ENCODE peak calls at places on chromosomes 13 and 19, in five cellular contexts. One of them, this sample, is unnamed.

GRCh38 chr13:91572944-91573535 is 174.6 kb downstream of the GPC5 start:
- DNase-seq in neuronal stem cell: no peak
- DNase-seq in mesenchymal stem cell: no peak
- DNase-seq in IMR-90: peak; percentile 34
- DNase-seq in H1: no peak
- DNase-seq in this sample: no peak

GRCh38 chr13:96817336-96817941 is 176.8 kb downstream of the OXGR1 start:
- DNase-seq in IMR-90: peak; percentile 10
- DNase-seq in H1: no peak
- DNase-seq in mesenchymal stem cell: peak; percentile 43
- DNase-seq in neuronal stem cell: peak; percentile 23
- DNase-seq in this sample: peak; percentile 55

GRCh38 chr13:85241045-85241444 is 558.2 kb downstream of the SLITRK6 start:
- DNase-seq in mesenchymal stem cell: peak; percentile 31
- DNase-seq in neuronal stem cell: no peak
- DNase-seq in IMR-90: peak; percentile 44
- DNase-seq in H1: no peak
- DNase-seq in this sample: no peak

GRCh38 chr19:47111081-47111589 is 2.4 kb downstream of the ZC3H4 start:
- DNase-seq in H1: no peak
- DNase-seq in mesenchymal stem cell: no peak
- DNase-seq in neuronal stem cell: no peak
- DNase-seq in IMR-90: no peak
- DNase-seq in this sample: no peak

GRCh38 chr19:57403737-57404537 is 7.0 kb upstream of the ZNF17 start:
- DNase-seq in H1: no peak
- DNase-seq in mesenchymal stem cell: no peak
- DNase-seq in neuronal stem cell: no peak
- DNase-seq in IMR-90: no peak
- DNase-seq in this sample: no peak

GRCh38 chr19:11092181-11092538 is 2.9 kb downstream of the LDLR start:
- DNase-seq in neuronal stem cell: no peak
- DNase-seq in H1: no peak
- DNase-seq in IMR-90: peak; percentile 74
- DNase-seq in mesenchymal stem cell: peak; percentile 93
- DNase-seq in this sample: no peak

GRCh38 chr13:65347420-65348030 is 1882.6 kb downstream of the PCDH9 start:
- DNase-seq in neuronal stem cell: no peak
- DNase-seq in IMR-90: no peak
- DNase-seq in H1: no peak
- DNase-seq in mesenchymal stem cell: no peak
- DNase-seq in this sample: no peak

GRCh38 chr19:17688853-17689595 is 870 bp upstream of the UNC13A start:
- DNase-seq in neuronal stem cell: no peak
- DNase-seq in mesenchymal stem cell: no peak
- DNase-seq in H1: peak; percentile 64
- DNase-seq in IMR-90: no peak
- DNase-seq in this sample: no peak

GRCh38 chr13:45021250-45021649 is 31.9 kb downstream of the GPALPP1 start:
- DNase-seq in H1: no peak
- DNase-seq in mesenchymal stem cell: peak; percentile 29
- DNase-seq in IMR-90: peak; percentile 97
- DNase-seq in neuronal stem cell: no peak
- DNase-seq in this sample: no peak

GRCh38 chr19:46733693-46734240 is 12.1 kb upstream of the FKRP start:
- DNase-seq in IMR-90: no peak
- DNase-seq in neuronal stem cell: no peak
- DNase-seq in H1: no peak
- DNase-seq in mesenchymal stem cell: no peak
- DNase-seq in this sample: no peak

GRCh38 chr19:49231389-49231788 is 73.8 kb downstream of the TRPM4 start:
- DNase-seq in neuronal stem cell: no peak
- DNase-seq in mesenchymal stem cell: no peak
- DNase-seq in H1: no peak
- DNase-seq in IMR-90: no peak
- DNase-seq in this sample: peak; percentile 76

GRCh38 chr19:58154287-58154678 is 3.7 kb upstream of the ZNF329 start:
- DNase-seq in neuronal stem cell: no peak
- DNase-seq in IMR-90: peak; percentile 24
- DNase-seq in mesenchymal stem cell: peak; percentile 50
- DNase-seq in H1: no peak
- DNase-seq in this sample: peak; percentile 76

GRCh38 chr19:40613669-40614594 is 12.8 kb downstream of the LTBP4 start:
- DNase-seq in neuronal stem cell: no peak
- DNase-seq in mesenchymal stem cell: peak; percentile 95
- DNase-seq in H1: peak; percentile 88
- DNase-seq in IMR-90: peak; percentile 72
- DNase-seq in this sample: peak; percentile 96

GRCh38 chr19:7680606-7681335 is at the start of gene TRAPPC5:
- DNase-seq in mesenchymal stem cell: peak; percentile 75
- DNase-seq in neuronal stem cell: peak; percentile 87
- DNase-seq in H1: peak; percentile 93
- DNase-seq in IMR-90: peak; percentile 76
- DNase-seq in this sample: peak; percentile 89

GRCh38 chr19:50831026-50831396 is 2.4 kb downstream of the KLK15 start:
- DNase-seq in IMR-90: no peak
- DNase-seq in H1: no peak
- DNase-seq in neuronal stem cell: no peak
- DNase-seq in mesenchymal stem cell: no peak
- DNase-seq in this sample: no peak

GRCh38 chr13:95921485-95921884 is 131.7 kb downstream of the UGGT2 start:
- DNase-seq in H1: no peak
- DNase-seq in neuronal stem cell: no peak
- DNase-seq in IMR-90: peak; percentile 14
- DNase-seq in mesenchymal stem cell: peak; percentile 13
- DNase-seq in this sample: no peak

GRCh38 chr13:31424130-31424729 is 224.5 kb downstream of the B3GLCT start:
- DNase-seq in mesenchymal stem cell: peak; percentile 79
- DNase-seq in IMR-90: peak; percentile 73
- DNase-seq in neuronal stem cell: peak; percentile 68
- DNase-seq in H1: peak; percentile 75
- DNase-seq in this sample: peak; percentile 90

GRCh38 chr13:50873481-50873880 is 30.0 kb upstream of the DLEU7 start:
- DNase-seq in H1: no peak
- DNase-seq in IMR-90: peak; percentile 1
- DNase-seq in neuronal stem cell: no peak
- DNase-seq in mesenchymal stem cell: no peak
- DNase-seq in this sample: no peak

GRCh38 chr13:23696610-23697009 is 126.4 kb downstream of the TNFRSF19 start:
- DNase-seq in mesenchymal stem cell: no peak
- DNase-seq in IMR-90: peak; percentile 29
- DNase-seq in neuronal stem cell: no peak
- DNase-seq in H1: no peak
- DNase-seq in this sample: peak; percentile 58

GRCh38 chr19:6466526-6467248 is 2.6 kb downstream of the CRB3 start:
- DNase-seq in H1: no peak
- DNase-seq in neuronal stem cell: no peak
- DNase-seq in IMR-90: no peak
- DNase-seq in mesenchymal stem cell: no peak
- DNase-seq in this sample: no peak

GRCh38 chr13:44762946-44763345 is 186.8 kb upstream of the TSC22D1 start:
- DNase-seq in IMR-90: peak; percentile 45
- DNase-seq in mesenchymal stem cell: no peak
- DNase-seq in H1: no peak
- DNase-seq in neuronal stem cell: no peak
- DNase-seq in this sample: no peak

GRCh38 chr13:85503797-85504196 is 295.4 kb downstream of the SLITRK6 start:
- DNase-seq in IMR-90: peak; percentile 65
- DNase-seq in mesenchymal stem cell: no peak
- DNase-seq in H1: no peak
- DNase-seq in neuronal stem cell: no peak
- DNase-seq in this sample: no peak

GRCh38 chr13:111917901-111918300 is 149.0 kb upstream of the SOX1 start:
- DNase-seq in H1: no peak
- DNase-seq in mesenchymal stem cell: no peak
- DNase-seq in neuronal stem cell: no peak
- DNase-seq in IMR-90: no peak
- DNase-seq in this sample: no peak

GRCh38 chr19:38877781-38878574 is at the start of gene RINL:
- DNase-seq in neuronal stem cell: no peak
- DNase-seq in H1: no peak
- DNase-seq in IMR-90: no peak
- DNase-seq in mesenchymal stem cell: no peak
- DNase-seq in this sample: no peak

GRCh38 chr13:95484052-95484451 is 68.5 kb upstream of the CLDN10 start:
- DNase-seq in H1: no peak
- DNase-seq in IMR-90: no peak
- DNase-seq in mesenchymal stem cell: no peak
- DNase-seq in neuronal stem cell: no peak
- DNase-seq in this sample: no peak

GRCh38 chr13:39282400-39282972 is 244.2 kb downstream of the NHLRC3 start:
- DNase-seq in mesenchymal stem cell: no peak
- DNase-seq in neuronal stem cell: no peak
- DNase-seq in IMR-90: no peak
- DNase-seq in H1: no peak
- DNase-seq in this sample: no peak

GRCh38 chr19:14686411-14686810 is 3.4 kb upstream of the ZNF333 start:
- DNase-seq in mesenchymal stem cell: peak; percentile 13
- DNase-seq in IMR-90: peak; percentile 9
- DNase-seq in neuronal stem cell: no peak
- DNase-seq in H1: no peak
- DNase-seq in this sample: peak; percentile 27

GRCh38 chr13:62185631-62186256 is 770.1 kb upstream of the PCDH20 start:
- DNase-seq in mesenchymal stem cell: no peak
- DNase-seq in neuronal stem cell: peak; percentile 2
- DNase-seq in H1: no peak
- DNase-seq in IMR-90: no peak
- DNase-seq in this sample: peak; percentile 63

GRCh38 chr13:107835339-107836018 is 379.9 kb downstream of the LIG4 start:
- DNase-seq in H1: no peak
- DNase-seq in IMR-90: peak; percentile 88
- DNase-seq in neuronal stem cell: no peak
- DNase-seq in mesenchymal stem cell: peak; percentile 75
- DNase-seq in this sample: peak; percentile 40

DNA sequence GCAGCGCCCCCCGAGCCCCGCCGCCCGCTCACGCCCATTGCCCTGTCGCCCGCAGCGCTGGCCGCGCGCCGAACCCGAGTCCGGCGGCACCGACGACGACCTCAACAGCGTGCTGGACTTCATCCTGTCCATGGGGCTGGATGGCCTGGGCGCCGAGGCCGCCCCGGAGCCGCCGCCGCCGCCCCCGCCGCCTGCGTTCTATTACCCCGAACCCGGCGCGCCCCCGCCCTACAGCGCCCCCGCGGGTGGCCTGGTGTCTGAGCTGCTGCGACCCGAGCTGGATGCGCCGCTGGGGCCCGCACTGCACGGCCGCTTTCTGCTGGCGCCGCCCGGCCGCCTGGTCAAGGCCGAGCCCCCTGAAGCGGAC is 518 bp downstream of the KLF2 start:
- DNase-seq in neuronal stem cell: peak; percentile 17
- DNase-seq in H1: peak; percentile 71
- DNase-seq in IMR-90: no peak
- DNase-seq in mesenchymal stem cell: peak; percentile 35
- DNase-seq in this sample: peak; percentile 48
- H3K27ac ChIP-seq in neuronal stem cell: no peak overlapping the region
- H3K27ac ChIP-seq in H1: no peak overlapping the region
- H3K27ac ChIP-seq in IMR-90: peak overlapping the region; percentile 91
- H3K27ac ChIP-seq in mesenchymal stem cell: no peak overlapping the region
- H3K27ac ChIP-seq in this sample: no peak overlapping the region

DNA sequence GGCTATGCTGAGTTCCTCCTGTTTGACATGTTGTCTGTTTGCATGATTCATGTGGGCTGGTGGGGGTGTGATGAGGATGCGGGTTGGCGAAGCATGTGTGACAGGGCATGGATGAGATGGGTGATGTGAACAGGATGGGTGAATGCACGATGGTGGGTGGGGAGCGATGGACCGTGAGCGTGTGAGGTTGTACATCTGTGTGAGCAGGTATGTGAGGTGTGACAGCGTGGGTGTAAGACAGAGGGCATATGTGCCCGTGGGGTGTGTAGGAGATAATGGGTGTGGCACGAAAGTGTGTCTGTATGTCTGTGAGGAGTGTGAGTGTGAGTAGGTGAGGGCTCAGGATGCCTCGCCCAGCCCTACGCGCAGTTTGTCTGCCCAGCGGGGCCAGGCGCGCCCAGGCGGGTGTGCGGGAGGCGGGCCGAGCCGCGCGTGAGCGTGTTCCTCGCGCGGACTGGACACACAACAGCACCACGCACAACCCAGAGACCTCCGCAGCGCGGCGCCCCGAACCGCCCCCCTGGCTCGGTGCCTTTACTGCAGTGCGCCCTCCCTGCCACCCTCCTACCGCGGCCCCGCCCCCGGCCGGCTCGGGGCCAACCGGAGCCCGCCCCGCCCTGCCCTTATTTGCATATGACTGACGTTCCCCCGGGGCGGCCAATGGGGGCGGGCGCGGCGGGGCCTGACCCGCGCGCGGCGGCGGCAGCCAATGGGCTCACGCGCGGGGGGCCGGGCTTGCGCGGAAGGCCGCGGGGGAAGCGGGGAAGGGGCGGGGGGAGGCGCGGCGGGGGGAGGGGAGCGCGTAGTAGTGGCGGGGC is 14.4 kb downstream of the CIC start:
- DNase-seq in neuronal stem cell: peak; percentile 93
- DNase-seq in IMR-90: peak; percentile 87
- DNase-seq in H1: peak; percentile 91
- DNase-seq in mesenchymal stem cell: peak; percentile 92
- DNase-seq in this sample: peak; percentile 96
- H3K23ac ChIP-seq in neuronal stem cell: peak overlapping the region; percentile 66
- H3K23ac ChIP-seq in IMR-90: peak overlapping the region; percentile 92
- H3K23ac ChIP-seq in H1: no peak overlapping the region
- H3K23ac ChIP-seq in mesenchymal stem cell: no peak overlapping the region
- H3K23ac ChIP-seq in this sample: peak overlapping the region; percentile 85

DNA sequence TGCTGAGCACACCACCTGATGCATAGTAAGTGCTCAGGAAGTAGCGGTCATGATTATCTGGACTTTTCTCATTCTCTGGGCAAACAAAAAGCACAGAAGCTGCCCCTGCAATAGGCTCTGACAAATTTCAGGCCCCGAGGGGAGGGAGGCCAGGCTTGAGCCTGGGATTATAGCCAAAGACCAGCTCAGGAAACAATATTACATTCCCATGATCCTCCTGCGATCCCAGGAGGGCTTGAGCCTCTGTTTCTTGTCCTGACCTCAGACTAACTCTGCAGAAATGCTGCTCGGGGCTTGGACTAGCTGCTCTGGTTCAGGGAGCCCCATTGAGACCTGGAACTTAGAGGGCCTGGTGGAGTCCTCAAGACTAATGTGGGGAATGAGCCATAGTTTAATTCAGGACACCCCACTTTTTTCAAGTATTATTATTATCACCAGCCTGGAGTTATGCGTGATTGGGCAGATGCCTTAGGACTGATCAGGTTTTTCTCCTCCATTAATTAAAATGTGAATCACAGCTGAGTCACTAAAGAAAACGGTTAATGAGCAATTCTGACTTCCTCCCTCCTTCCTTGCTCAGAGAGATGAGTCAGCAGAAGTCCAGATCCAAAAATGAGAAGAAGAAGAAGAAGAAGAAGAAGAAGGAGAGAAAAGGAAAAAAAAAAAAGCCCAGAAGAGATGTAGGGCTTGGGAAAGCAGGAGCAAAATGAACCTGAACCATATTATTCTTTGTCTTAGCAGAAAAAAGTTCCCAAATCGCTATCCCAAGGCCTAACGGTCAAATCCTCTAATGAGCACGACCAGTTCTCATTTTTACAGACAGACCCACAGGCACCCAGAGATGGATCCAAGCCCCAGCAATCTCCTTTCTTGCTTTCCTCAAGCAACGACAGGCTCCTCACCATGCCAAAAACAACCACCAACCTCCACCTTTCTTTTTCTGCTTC is 107.2 kb downstream of the CACNA1A start:
- DNase-seq in IMR-90: peak; percentile 93
- DNase-seq in mesenchymal stem cell: peak; percentile 37
- DNase-seq in neuronal stem cell: no peak
- DNase-seq in H1: no peak
- DNase-seq in this sample: no peak
- H2BK15ac ChIP-seq in IMR-90: peak overlapping the region; percentile 95
- H2BK15ac ChIP-seq in mesenchymal stem cell: no peak overlapping the region
- H2BK15ac ChIP-seq in neuronal stem cell: no peak overlapping the region
- H2BK15ac ChIP-seq in H1: no peak overlapping the region
- H2BK15ac ChIP-seq in this sample: no peak overlapping the region

GRCh38 chr13:36072536-36072935 is 58.6 kb downstream of the DCLK1 start:
- DNase-seq in neuronal stem cell: no peak
- DNase-seq in IMR-90: no peak
- DNase-seq in mesenchymal stem cell: no peak
- DNase-seq in H1: no peak
- DNase-seq in this sample: no peak
- H3K27ac ChIP-seq in neuronal stem cell: no peak overlapping the region
- H3K27ac ChIP-seq in IMR-90: no peak overlapping the region
- H3K27ac ChIP-seq in mesenchymal stem cell: no peak overlapping the region
- H3K27ac ChIP-seq in H1: no peak overlapping the region
- H3K27ac ChIP-seq in this sample: no peak overlapping the region

This sample was measured in mesendoderm.